ENCODE peak calls at places on chromosomes 12 and 14, in four cellular contexts. J, R, T and U are unnamed samples. For H3K4me1, the result is how much of the 10 kb centered on the place peaks cover.

GRCh38 chr14:64764641-64765520 is 60.7 kb downstream of the PLEKHG3 start:
- DNase-seq in J (peak), R (no peak), T (peak), U (peak)

GRCh38 chr12:165862-166368 is 48.0 kb downstream of the SLC6A12 start:
- DNase-seq in J (no peak), R (no peak), T (no peak), U (no peak)

GRCh38 chr12:116037941-116038837 is 239.3 kb downstream of the MED13L start:
- DNase-seq in J (no peak), R (no peak), T (no peak), U (no peak)

GRCh38 chr12:34396006-34396860 is 373.9 kb downstream of the ALG10 start:
- DNase-seq in J (no peak), R (peak), T (peak), U (peak)

GRCh38 chr12:112419269-112420133 is 754 bp downstream of the PTPN11 start:
- DNase-seq in J (peak), R (peak), T (peak), U (peak)

GRCh38 chr12:121001841-121002483 is 14.3 kb downstream of the C12orf43 start:
- DNase-seq in J (no peak), R (no peak), T (no peak), U (peak)

GRCh38 chr12:130819681-130820080 is 19.4 kb downstream of the STX2 start:
- DNase-seq in J (no peak), R (no peak), T (no peak), U (no peak)

GRCh38 chr12:107523760-107524558 is 161.6 kb upstream of the PWP1 start:
- DNase-seq in J (no peak), R (no peak), T (no peak), U (no peak)

GRCh38 chr14:77707724-77708408 is at the start of the genes ALKBH1 and SLIRP:
- DNase-seq in J (peak), R (peak), T (peak), U (peak)

GRCh38 chr12:53232641-53233538 is 881 bp upstream of the RARG start:
- DNase-seq in J (no peak), R (no peak), T (peak), U (peak)

GRCh38 chr12:47035459-47035858 is 44.0 kb upstream of the PCED1B start:
- DNase-seq in J (no peak), R (no peak), T (no peak), U (no peak)

GRCh38 chr12:91785655-91786489 is 359.8 kb downstream of the BTG1 start:
- DNase-seq in J (no peak), R (no peak), T (no peak), U (no peak)

GRCh38 chr14:104851896-104852663 is 13.0 kb upstream of the CEP170B start:
- DNase-seq in J (no peak), R (peak), T (no peak), U (no peak)

GRCh38 chr12:6465467-6466183 is 4.9 kb downstream of the VAMP1 start:
- DNase-seq in J (peak), R (no peak), T (peak), U (no peak)

GRCh38 chr14:104337381-104337780 is 199.0 kb downstream of the KIF26A start:
- DNase-seq in J (no peak), R (peak), T (peak), U (no peak)

GRCh38 chr12:106195638-106196037 is 52.2 kb downstream of the CKAP4 start:
- DNase-seq in J (peak), R (peak), T (peak), U (peak)

GRCh38 chr14:51430079-51430478 is 190.0 kb downstream of the TMX1 start:
- DNase-seq in J (no peak), R (no peak), T (no peak), U (no peak)

GRCh38 chr12:19105468-19105867 is 24.1 kb upstream of the PLEKHA5 start:
- DNase-seq in J (no peak), R (no peak), T (no peak), U (no peak)

DNA sequence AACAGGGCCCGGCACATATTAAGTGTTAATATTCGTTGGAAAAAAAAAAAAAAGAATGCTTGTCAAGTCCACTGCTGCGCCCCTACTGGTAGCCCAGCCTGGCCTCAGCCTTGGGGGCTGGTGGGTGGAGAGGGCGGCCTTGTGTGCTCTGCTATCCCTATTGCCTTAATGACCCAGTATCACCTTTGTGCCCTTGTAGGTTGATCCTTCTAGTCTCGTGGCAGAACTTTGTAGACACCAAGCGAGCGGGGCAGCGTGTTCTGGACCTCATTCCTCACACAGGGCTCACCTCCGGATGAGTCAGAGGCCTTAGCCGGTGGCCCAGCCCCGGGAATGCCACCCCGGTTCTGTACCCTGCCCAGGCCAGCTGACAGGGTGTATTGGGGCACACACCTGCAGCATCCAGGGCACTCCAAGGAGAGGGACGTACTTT is 1.8 kb upstream of the RCOR1 start:
- DNase-seq in J (peak), R (no peak), T (peak), U (no peak)
- TF ChIP-seq POLR2A in J (no peak), R (no peak), T (no peak), U (no peak)

GRCh38 chr14:97704316-97704715 is 907.1 kb downstream of the VRK1 start:
- DNase-seq in J (no peak), R (no peak), T (no peak), U (no peak)

GRCh38 chr14:97707603-97708002 is 910.4 kb downstream of the VRK1 start:
- DNase-seq in J (no peak), R (no peak), T (no peak), U (no peak)

GRCh38 chr14:97705976-97706375 is 908.8 kb downstream of the VRK1 start:
- DNase-seq in J (no peak), R (no peak), T (no peak), U (peak)

GRCh38 chr14:97705107-97705506 is 907.9 kb downstream of the VRK1 start:
- DNase-seq in J (no peak), R (no peak), T (no peak), U (no peak)

DNA sequence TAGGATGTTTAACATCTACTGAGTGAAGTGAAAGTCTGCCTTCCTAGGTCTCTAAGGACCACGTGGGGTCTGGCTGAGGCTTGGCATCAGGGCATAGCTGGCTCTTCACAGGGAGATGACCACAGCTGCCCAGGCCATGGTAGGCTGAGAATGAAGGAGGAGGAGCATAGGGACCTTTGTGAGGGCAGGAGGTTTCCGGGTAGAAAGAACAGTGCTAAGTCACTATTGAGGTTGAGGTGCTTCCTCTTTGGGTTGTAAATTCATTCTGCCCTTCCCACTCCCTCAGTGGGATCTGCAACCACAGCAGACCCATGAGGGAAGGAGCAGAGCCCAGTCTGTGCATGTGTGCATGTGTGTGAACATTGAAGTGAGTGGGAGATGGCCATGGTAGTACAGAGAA is 909.6 kb downstream of the VRK1 start:
- DNase-seq in J (no peak), R (no peak), T (no peak), U (no peak)
- H3K4me1 ChIP-seq in J (under half), R (under half), T (under half), U (under half)

GRCh38 chr12:68612675-68613074 is 2.0 kb downstream of the RAP1B start:
- DNase-seq in J (no peak), R (no peak), T (no peak), U (no peak)

GRCh38 chr12:68609955-68610434 is 704 bp upstream of the RAP1B start:
- DNase-seq in J (peak), R (no peak), T (no peak), U (no peak)

GRCh38 chr12:68610435-68611093 is at the start of gene RAP1B:
- DNase-seq in J (peak), R (peak), T (peak), U (peak)

GRCh38 chr12:68612245-68612644 is 1.5 kb downstream of the RAP1B start:
- DNase-seq in J (no peak), R (no peak), T (no peak), U (no peak)

DNA sequence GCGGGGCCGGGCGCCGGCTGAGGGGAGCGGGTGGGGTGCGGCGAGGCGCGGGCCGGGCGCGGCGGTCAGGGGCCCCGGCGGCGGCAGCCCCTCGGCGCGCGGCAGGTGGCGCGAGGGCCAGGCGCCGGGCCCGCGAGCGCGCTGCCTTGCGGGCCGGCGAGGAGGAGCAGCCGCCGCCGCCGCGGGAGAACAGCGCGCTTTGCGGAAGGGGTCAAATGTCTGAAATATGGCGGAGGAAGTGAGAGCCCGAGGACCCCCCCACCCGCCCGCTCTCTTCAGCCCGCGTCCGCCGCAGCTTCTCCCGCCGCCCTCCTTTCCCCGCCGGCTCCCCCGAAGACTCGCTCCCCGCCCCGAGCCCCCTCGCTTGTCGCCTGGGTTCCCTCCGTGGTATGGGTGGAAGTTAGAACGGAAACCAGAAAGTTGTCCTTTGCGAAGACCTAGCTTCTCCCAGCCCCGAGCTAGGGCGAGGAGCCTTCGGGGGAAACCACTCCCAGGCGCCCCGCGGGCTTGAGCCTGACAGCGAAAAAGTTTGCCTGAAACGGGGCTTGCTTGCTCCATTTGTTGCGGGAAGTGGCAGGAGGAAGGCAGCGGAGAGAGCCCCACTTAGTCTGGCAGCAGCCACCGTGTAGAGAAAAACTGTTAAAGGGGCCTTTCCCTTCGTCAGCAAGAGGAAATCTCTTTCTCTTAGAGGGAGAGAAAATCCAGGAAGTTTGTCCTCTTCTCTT is 557 bp downstream of the RAP1B start:
- DNase-seq in J (peak), R (no peak), T (peak), U (peak)
- TF ChIP-seq POLR2A in J (no peak), R (peak), T (no peak), U (peak)

GRCh38 chr14:24138396-24139271 is 2.6 kb downstream of the PSME1 start:
- DNase-seq in J (no peak), R (no peak), T (no peak), U (no peak)

GRCh38 chr14:24137529-24138395 is 1.8 kb downstream of the PSME1 start:
- DNase-seq in J (no peak), R (no peak), T (no peak), U (no peak)

GRCh38 chr14:24136684-24137528 is 912 bp downstream of the PSME1 start:
- DNase-seq in J (no peak), R (no peak), T (no peak), U (no peak)

GRCh38 chr14:24141030-24141880 is at the start of gene EMC9:
- DNase-seq in J (peak), R (peak), T (peak), U (peak)

GRCh38 chr14:24139272-24139934 is 2.0 kb downstream of the EMC9 start:
- DNase-seq in J (no peak), R (no peak), T (no peak), U (no peak)
- H3K4me1 ChIP-seq in J (under half), R (under half), T (half or more), U (half or more)

GRCh38 chr12:14959916-14960315 is 1.5 kb downstream of the ARHGDIB start:
- DNase-seq in J (no peak), R (no peak), T (no peak), U (no peak)

GRCh38 chr12:14960548-14961465 is 594 bp downstream of the ARHGDIB start:
- DNase-seq in J (no peak), R (no peak), T (no peak), U (no peak)

GRCh38 chr12:14958361-14959125 is 2.9 kb downstream of the ARHGDIB start:
- DNase-seq in J (no peak), R (no peak), T (no peak), U (no peak)

GRCh38 chr12:14959126-14959440 is 2.3 kb downstream of the ARHGDIB start:
- DNase-seq in J (no peak), R (no peak), T (no peak), U (no peak)

DNA sequence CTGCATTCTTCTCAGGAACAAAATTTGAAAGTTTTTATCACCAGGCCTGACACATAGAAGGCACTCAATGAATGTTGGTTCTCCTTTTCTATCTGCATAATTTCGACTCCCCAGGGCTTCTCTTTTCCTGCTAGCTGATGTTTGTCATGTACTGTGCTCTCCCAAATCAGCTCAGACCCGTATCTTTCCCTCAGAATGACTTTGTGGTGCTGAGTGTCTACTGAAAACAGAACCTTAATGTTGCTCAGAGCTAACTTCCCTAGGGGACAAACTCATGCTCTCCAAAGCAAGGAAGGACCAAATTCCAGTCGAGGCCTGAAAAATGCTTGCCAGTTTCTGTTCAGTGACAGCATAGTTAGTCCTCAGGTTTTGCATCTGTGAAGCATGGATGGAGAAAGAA is 1.9 kb downstream of the ARHGDIB start:
- DNase-seq in J (no peak), R (no peak), T (no peak), U (no peak)
- TF ChIP-seq POLR2A in J (no peak), R (no peak), T (no peak), U (no peak)